ENCODE peak calls at places on chromosome 3, in eight cellular contexts. One of them, this sample, is unnamed.

GRCh38 chr3:144055604-144056003 is 84.0 kb downstream of the DIPK2A start:
- DNase-seq in AG10803: peak
- DNase-seq in AG09309: no peak
- DNase-seq in CD8-positive, alpha-beta memory T cell: no peak
- DNase-seq in cardiac fibroblast: peak
- DNase-seq in BJ: no peak
- DNase-seq in sigmoid colon: no peak
- DNase-seq in lower leg skin: no peak
- DNase-seq in this sample: no peak

GRCh38 chr3:130425484-130425883 is 80.0 kb downstream of the COL6A5 start:
- DNase-seq in sigmoid colon: no peak
- DNase-seq in lower leg skin: no peak
- DNase-seq in cardiac fibroblast: no peak
- DNase-seq in AG10803: peak
- DNase-seq in CD8-positive, alpha-beta memory T cell: no peak
- DNase-seq in AG09309: no peak
- DNase-seq in BJ: peak
- DNase-seq in this sample: no peak

GRCh38 chr3:194312743-194313281 is 38.3 kb downstream of the CPN2 start:
- DNase-seq in sigmoid colon: peak
- DNase-seq in AG09309: no peak
- DNase-seq in CD8-positive, alpha-beta memory T cell: no peak
- DNase-seq in cardiac fibroblast: peak
- DNase-seq in lower leg skin: peak
- DNase-seq in AG10803: peak
- DNase-seq in BJ: peak
- DNase-seq in this sample: no peak

GRCh38 chr3:153980252-153980590 is 141.0 kb upstream of the ARHGEF26 start:
- DNase-seq in CD8-positive, alpha-beta memory T cell: no peak
- DNase-seq in cardiac fibroblast: no peak
- DNase-seq in BJ: no peak
- DNase-seq in sigmoid colon: no peak
- DNase-seq in AG10803: no peak
- DNase-seq in AG09309: no peak
- DNase-seq in lower leg skin: no peak
- DNase-seq in this sample: no peak

GRCh38 chr3:183537295-183537730 is 18.2 kb downstream of the KLHL6 start:
- DNase-seq in AG10803: peak
- DNase-seq in cardiac fibroblast: peak
- DNase-seq in CD8-positive, alpha-beta memory T cell: no peak
- DNase-seq in lower leg skin: no peak
- DNase-seq in AG09309: peak
- DNase-seq in sigmoid colon: no peak
- DNase-seq in BJ: peak
- DNase-seq in this sample: no peak

GRCh38 chr3:194439915-194440550 is 41.0 kb upstream of the GP5 start:
- DNase-seq in cardiac fibroblast: no peak
- DNase-seq in sigmoid colon: no peak
- DNase-seq in AG09309: no peak
- DNase-seq in lower leg skin: no peak
- DNase-seq in AG10803: no peak
- DNase-seq in CD8-positive, alpha-beta memory T cell: no peak
- DNase-seq in BJ: no peak
- DNase-seq in this sample: no peak

GRCh38 chr3:168165390-168166269 is 69.9 kb upstream of the GOLIM4 start:
- DNase-seq in cardiac fibroblast: peak
- DNase-seq in lower leg skin: peak
- DNase-seq in BJ: peak
- DNase-seq in AG10803: peak
- DNase-seq in CD8-positive, alpha-beta memory T cell: peak
- DNase-seq in sigmoid colon: peak
- DNase-seq in AG09309: peak
- DNase-seq in this sample: peak

GRCh38 chr3:190032924-190033323 is 87.8 kb downstream of the P3H2 start:
- DNase-seq in BJ: no peak
- DNase-seq in CD8-positive, alpha-beta memory T cell: no peak
- DNase-seq in lower leg skin: no peak
- DNase-seq in cardiac fibroblast: no peak
- DNase-seq in sigmoid colon: no peak
- DNase-seq in AG10803: no peak
- DNase-seq in AG09309: no peak
- DNase-seq in this sample: no peak

GRCh38 chr3:10419637-10420232 is 85.7 kb downstream of the ATP2B2 start:
- DNase-seq in AG10803: no peak
- DNase-seq in CD8-positive, alpha-beta memory T cell: no peak
- DNase-seq in AG09309: no peak
- DNase-seq in lower leg skin: no peak
- DNase-seq in cardiac fibroblast: no peak
- DNase-seq in sigmoid colon: no peak
- DNase-seq in BJ: no peak
- DNase-seq in this sample: no peak

GRCh38 chr3:169591983-169592644 is 71.4 kb downstream of the MECOM start:
- DNase-seq in CD8-positive, alpha-beta memory T cell: no peak
- DNase-seq in AG10803: no peak
- DNase-seq in sigmoid colon: no peak
- DNase-seq in BJ: no peak
- DNase-seq in cardiac fibroblast: peak
- DNase-seq in lower leg skin: no peak
- DNase-seq in AG09309: no peak
- DNase-seq in this sample: no peak

GRCh38 chr3:69248394-69248793 is 126.0 kb upstream of the LMOD3 start:
- DNase-seq in AG09309: no peak
- DNase-seq in BJ: no peak
- DNase-seq in lower leg skin: no peak
- DNase-seq in sigmoid colon: no peak
- DNase-seq in CD8-positive, alpha-beta memory T cell: no peak
- DNase-seq in AG10803: no peak
- DNase-seq in cardiac fibroblast: no peak
- DNase-seq in this sample: no peak

GRCh38 chr3:182139627-182140357 is 428.1 kb downstream of the SOX2 start:
- DNase-seq in AG10803: no peak
- DNase-seq in cardiac fibroblast: no peak
- DNase-seq in BJ: no peak
- DNase-seq in CD8-positive, alpha-beta memory T cell: no peak
- DNase-seq in AG09309: no peak
- DNase-seq in sigmoid colon: no peak
- DNase-seq in lower leg skin: no peak
- DNase-seq in this sample: no peak

GRCh38 chr3:142272200-142272891 is 47.0 kb upstream of the GK5 start:
- DNase-seq in lower leg skin: no peak
- DNase-seq in cardiac fibroblast: no peak
- DNase-seq in CD8-positive, alpha-beta memory T cell: no peak
- DNase-seq in sigmoid colon: no peak
- DNase-seq in AG10803: peak
- DNase-seq in BJ: no peak
- DNase-seq in AG09309: no peak
- DNase-seq in this sample: no peak

GRCh38 chr3:21216598-21216997 is 534.4 kb downstream of the ZNF385D start:
- DNase-seq in AG10803: no peak
- DNase-seq in cardiac fibroblast: peak
- DNase-seq in lower leg skin: no peak
- DNase-seq in sigmoid colon: no peak
- DNase-seq in AG09309: no peak
- DNase-seq in CD8-positive, alpha-beta memory T cell: no peak
- DNase-seq in BJ: no peak
- DNase-seq in this sample: no peak

GRCh38 chr3:50165388-50166308 is 10.5 kb downstream of the SEMA3F start:
- DNase-seq in BJ: peak
- DNase-seq in cardiac fibroblast: peak
- DNase-seq in lower leg skin: no peak
- DNase-seq in AG09309: peak
- DNase-seq in AG10803: peak
- DNase-seq in CD8-positive, alpha-beta memory T cell: no peak
- DNase-seq in sigmoid colon: no peak
- DNase-seq in this sample: no peak

GRCh38 chr3:143445118-143445517 is 325.5 kb downstream of the CHST2 start:
- DNase-seq in CD8-positive, alpha-beta memory T cell: no peak
- DNase-seq in BJ: no peak
- DNase-seq in cardiac fibroblast: no peak
- DNase-seq in sigmoid colon: no peak
- DNase-seq in lower leg skin: no peak
- DNase-seq in AG10803: peak
- DNase-seq in AG09309: no peak
- DNase-seq in this sample: no peak

GRCh38 chr3:127961963-127962362 is 46.9 kb downstream of the KBTBD12 start:
- DNase-seq in CD8-positive, alpha-beta memory T cell: no peak
- DNase-seq in lower leg skin: no peak
- DNase-seq in BJ: no peak
- DNase-seq in AG10803: no peak
- DNase-seq in cardiac fibroblast: no peak
- DNase-seq in sigmoid colon: no peak
- DNase-seq in AG09309: no peak
- DNase-seq in this sample: no peak

GRCh38 chr3:86771741-86772512 is 219.0 kb downstream of the VGLL3 start:
- DNase-seq in AG09309: no peak
- DNase-seq in CD8-positive, alpha-beta memory T cell: no peak
- DNase-seq in lower leg skin: no peak
- DNase-seq in AG10803: no peak
- DNase-seq in BJ: no peak
- DNase-seq in sigmoid colon: no peak
- DNase-seq in cardiac fibroblast: no peak
- DNase-seq in this sample: no peak

GRCh38 chr3:882526-882925 is 210.3 kb upstream of the CNTN6 start:
- DNase-seq in AG09309: no peak
- DNase-seq in AG10803: peak
- DNase-seq in lower leg skin: no peak
- DNase-seq in BJ: no peak
- DNase-seq in cardiac fibroblast: no peak
- DNase-seq in CD8-positive, alpha-beta memory T cell: no peak
- DNase-seq in sigmoid colon: no peak
- DNase-seq in this sample: no peak

GRCh38 chr3:139427283-139428060 is 38.0 kb upstream of the COPB2 start:
- DNase-seq in CD8-positive, alpha-beta memory T cell: peak
- DNase-seq in lower leg skin: no peak
- DNase-seq in cardiac fibroblast: peak
- DNase-seq in AG10803: peak
- DNase-seq in AG09309: peak
- DNase-seq in BJ: peak
- DNase-seq in sigmoid colon: no peak
- DNase-seq in this sample: peak

DNA sequence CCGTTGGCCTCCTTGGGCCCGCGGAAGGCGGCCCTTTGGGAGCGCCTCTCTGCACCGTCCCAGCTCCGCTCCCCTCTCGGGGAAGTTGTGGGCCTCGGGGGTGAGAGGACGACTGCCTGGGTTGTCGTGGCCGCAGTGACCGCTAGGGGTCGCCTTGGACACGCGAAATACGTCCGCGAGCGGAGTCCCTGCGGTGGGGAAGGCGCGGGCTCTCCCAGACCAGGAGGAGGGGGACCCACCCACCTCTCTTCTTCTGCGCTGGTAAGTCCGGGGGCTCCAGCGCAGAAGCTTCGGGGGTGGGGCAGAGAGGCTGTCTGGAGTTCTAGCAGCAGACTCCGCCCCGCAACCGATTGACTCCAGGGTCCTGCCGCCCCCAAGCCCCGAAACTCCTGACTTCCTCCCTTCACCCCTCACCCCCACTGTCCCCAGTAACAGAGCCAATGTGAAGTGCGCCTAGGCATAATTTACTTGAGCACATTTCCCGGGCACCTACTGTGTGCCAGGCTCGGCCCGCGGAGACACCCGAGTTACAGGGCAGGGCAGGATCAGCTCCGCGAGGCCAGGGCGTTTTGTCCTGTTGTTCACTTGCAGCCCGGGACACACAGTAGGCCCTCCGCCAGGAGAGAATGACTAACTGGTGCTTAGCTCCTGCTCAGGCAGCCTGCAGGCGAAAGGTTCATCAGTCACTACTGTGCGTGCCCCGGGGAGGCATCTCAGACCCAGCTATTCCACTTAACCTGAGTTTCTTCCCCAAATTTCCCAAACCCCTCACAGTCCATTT is 32.8 kb downstream of the DNASE1L3 start:
- DNase-seq in cardiac fibroblast: peak
- DNase-seq in AG09309: peak
- DNase-seq in lower leg skin: peak
- DNase-seq in CD8-positive, alpha-beta memory T cell: peak
- DNase-seq in BJ: no peak
- DNase-seq in sigmoid colon: peak
- DNase-seq in AG10803: peak
- DNase-seq in this sample: peak
- H3K4me3 ChIP-seq in cardiac fibroblast: peak
- H3K4me3 ChIP-seq in AG09309: peak
- H3K4me3 ChIP-seq in lower leg skin: peak
- H3K4me3 ChIP-seq in CD8-positive, alpha-beta memory T cell: peak
- H3K4me3 ChIP-seq in BJ: peak
- H3K4me3 ChIP-seq in sigmoid colon: peak
- H3K4me3 ChIP-seq in AG10803: peak
- H3K4me3 ChIP-seq in this sample: peak

DNA sequence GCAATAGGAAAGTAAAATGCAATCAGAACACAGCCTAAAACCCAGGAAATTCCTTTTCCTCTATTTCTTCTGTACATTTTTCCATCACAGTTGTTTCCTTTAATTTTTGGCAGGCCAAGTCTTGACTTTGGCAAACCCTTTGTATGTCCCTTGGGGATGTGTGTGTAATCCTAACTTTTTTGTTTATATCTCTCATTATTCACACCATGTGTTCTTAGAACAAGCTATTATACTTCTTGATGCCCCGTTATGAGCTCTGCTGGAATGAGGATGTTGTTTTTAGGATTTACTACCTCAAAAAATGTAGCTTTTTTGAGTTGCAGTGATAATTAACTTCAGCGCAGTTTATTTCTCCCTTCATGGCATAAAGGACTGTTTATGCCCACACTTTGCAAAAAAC is 123.4 kb downstream of the ABI3BP start:
- DNase-seq in lower leg skin: no peak
- DNase-seq in AG09309: peak
- DNase-seq in AG10803: peak
- DNase-seq in sigmoid colon: no peak
- DNase-seq in BJ: no peak
- DNase-seq in cardiac fibroblast: peak
- DNase-seq in CD8-positive, alpha-beta memory T cell: no peak
- DNase-seq in this sample: no peak
- H3K4me3 ChIP-seq in lower leg skin: no peak
- H3K4me3 ChIP-seq in AG09309: no peak
- H3K4me3 ChIP-seq in AG10803: no peak
- H3K4me3 ChIP-seq in sigmoid colon: no peak
- H3K4me3 ChIP-seq in BJ: no peak
- H3K4me3 ChIP-seq in cardiac fibroblast: no peak
- H3K4me3 ChIP-seq in CD8-positive, alpha-beta memory T cell: no peak
- H3K4me3 ChIP-seq in this sample: no peak

GRCh38 chr3:147408180-147409105 is 722 bp upstream of the ZIC1 start:
- DNase-seq in CD8-positive, alpha-beta memory T cell: no peak
- DNase-seq in cardiac fibroblast: no peak
- DNase-seq in AG09309: no peak
- DNase-seq in BJ: no peak
- DNase-seq in AG10803: no peak
- DNase-seq in lower leg skin: peak
- DNase-seq in sigmoid colon: no peak
- DNase-seq in this sample: no peak
- H3K4me3 ChIP-seq in CD8-positive, alpha-beta memory T cell: no peak
- H3K4me3 ChIP-seq in cardiac fibroblast: no peak
- H3K4me3 ChIP-seq in AG09309: no peak
- H3K4me3 ChIP-seq in BJ: peak
- H3K4me3 ChIP-seq in AG10803: peak
- H3K4me3 ChIP-seq in lower leg skin: no peak
- H3K4me3 ChIP-seq in sigmoid colon: no peak
- H3K4me3 ChIP-seq in this sample: no peak

DNA sequence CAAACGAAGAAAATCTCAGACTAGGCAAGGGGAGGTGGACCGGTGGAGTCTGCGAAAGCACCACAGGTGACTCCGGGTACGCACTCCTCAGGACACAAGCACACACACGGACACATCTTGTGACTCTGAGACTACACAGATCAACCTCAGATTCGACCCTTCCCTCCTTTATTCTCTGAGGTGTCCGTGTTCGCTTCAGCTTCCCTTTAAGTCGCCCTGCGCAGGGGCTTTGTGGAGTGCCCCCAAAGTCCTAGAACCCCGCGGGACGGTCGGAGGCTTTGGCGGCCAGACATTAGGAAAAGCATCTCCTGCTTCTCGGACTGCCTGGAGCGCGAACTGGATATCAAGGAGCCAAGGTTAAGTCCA is 805 bp downstream of the DGKG start:
- DNase-seq in sigmoid colon: no peak
- DNase-seq in AG09309: no peak
- DNase-seq in AG10803: no peak
- DNase-seq in BJ: no peak
- DNase-seq in CD8-positive, alpha-beta memory T cell: no peak
- DNase-seq in lower leg skin: no peak
- DNase-seq in cardiac fibroblast: no peak
- DNase-seq in this sample: no peak
- H3K4me3 ChIP-seq in sigmoid colon: peak
- H3K4me3 ChIP-seq in AG09309: no peak
- H3K4me3 ChIP-seq in AG10803: no peak
- H3K4me3 ChIP-seq in BJ: no peak
- H3K4me3 ChIP-seq in CD8-positive, alpha-beta memory T cell: no peak
- H3K4me3 ChIP-seq in lower leg skin: peak
- H3K4me3 ChIP-seq in cardiac fibroblast: peak
- H3K4me3 ChIP-seq in this sample: no peak

This sample was measured in AG04450.